ENCODE peak calls at places on chromosomes 12 and 14, in six cellular contexts. T, Y, Q, X, L and U are unnamed samples.
A peak's percentile ranks its signal among the peaks of the same experiment; 100 is the strongest.

GRCh38 chr14:84750763-84751554 is 779.0 kb upstream of the FLRT2 start:
- DNase-seq in Q (no peak), T (no peak), L (no peak), X (no peak), Y (no peak), U (no peak)

GRCh38 chr14:36818212-36818611 is 156.6 kb downstream of the PAX9 start:
- DNase-seq in X (no peak), L (no peak), T (no peak), Y (no peak), Q (no peak), U (no peak)

GRCh38 chr12:109753959-109754358 is 40.3 kb downstream of the FAM222A start:
- DNase-seq in T (no peak), L (no peak), X (no peak), Q (no peak), Y (no peak), U (peak; percentile 18)

GRCh38 chr14:66099931-66100330 is 386.2 kb upstream of the CCDC196 start:
- DNase-seq in X (no peak), Y (no peak), L (no peak), Q (no peak), T (no peak), U (no peak)

GRCh38 chr14:99955826-99956455 is 109.3 kb upstream of the EVL start:
- DNase-seq in T (no peak), X (no peak), Q (no peak), Y (no peak), L (no peak), U (no peak)

GRCh38 chr14:64504310-64504896 is at the start of gene ZBTB1:
- DNase-seq in T (peak; percentile 84), X (peak; percentile 52), Y (peak; percentile 85), Q (no peak), L (peak; percentile 83), U (peak; percentile 19)

GRCh38 chr12:63075376-63076000 is 75.5 kb downstream of the AVPR1A start:
- DNase-seq in T (no peak), Q (no peak), L (no peak), Y (no peak), X (no peak), U (no peak)

GRCh38 chr14:88785911-88786310 is 6.8 kb downstream of the EML5 start:
- DNase-seq in Q (no peak), Y (no peak), L (no peak), T (no peak), X (no peak), U (no peak)

GRCh38 chr12:110280784-110281548 is at the start of gene ATP2A2:
- DNase-seq in T (peak; percentile 91), Y (peak; percentile 85), X (peak; percentile 54), Q (no peak), L (peak; percentile 90), U (peak; percentile 57)

GRCh38 chr12:24039113-24039525 is 89.6 kb upstream of the SOX5 start:
- DNase-seq in Q (no peak), L (no peak), Y (no peak), T (no peak), X (no peak), U (no peak)

GRCh38 chr12:17276196-17276595 is 670.2 kb upstream of the LMO3 start:
- DNase-seq in L (no peak), Q (no peak), X (no peak), Y (no peak), T (no peak), U (no peak)

GRCh38 chr12:6914246-6914947 is at the start of gene ENO2:
- DNase-seq in T (peak; percentile 73), Y (peak; percentile 56), Q (no peak), X (no peak), L (peak; percentile 77), U (peak; percentile 51)

GRCh38 chr12:49020441-49020840 is 1.9 kb upstream of the PRKAG1 start:
- DNase-seq in L (no peak), Q (no peak), Y (no peak), T (no peak), X (no peak), U (no peak)

GRCh38 chr12:39499296-39499695 is 56.4 kb upstream of the KIF21A start:
- DNase-seq in Y (no peak), L (no peak), X (no peak), T (no peak), Q (no peak), U (no peak)

GRCh38 chr12:53233671-53234091 is 1.7 kb upstream of the RARG start:
- DNase-seq in Q (no peak), T (no peak), Y (no peak), L (no peak), X (no peak), U (no peak)

DNA sequence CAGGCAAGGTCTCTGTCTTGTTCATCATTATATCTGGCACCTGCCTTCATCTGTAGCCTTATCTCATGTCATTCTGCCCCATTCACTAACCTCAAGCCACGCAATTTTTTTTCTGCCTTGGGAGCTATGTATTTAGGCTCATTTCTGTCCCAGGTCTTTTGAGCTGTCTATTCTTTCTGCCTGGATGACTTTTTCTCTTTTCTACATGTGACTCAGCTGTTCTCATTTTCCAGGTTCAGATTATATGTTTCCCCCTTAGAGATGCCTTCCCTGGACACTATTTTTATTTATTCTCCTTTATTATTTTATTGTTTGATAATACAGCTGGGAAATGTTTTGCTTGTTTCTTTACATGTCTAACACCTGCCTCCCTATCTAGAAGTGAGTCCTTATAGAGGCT is 737.4 kb upstream of the TBX3 start:
- DNase-seq in L (no peak), T (no peak), Y (no peak), Q (no peak), X (no peak), U (no peak)
- H3K4me1 ChIP-seq in L (no peaks in the 10 kb centered on the region), T (peaks cover 26% of the 10 kb centered on the region), Y (no peaks in the 10 kb centered on the region), Q (no peaks in the 10 kb centered on the region), X (no peaks in the 10 kb centered on the region), U (no peaks in the 10 kb centered on the region)

GRCh38 chr14:92740440-92740839 is 8.0 kb downstream of the LGMN start:
- DNase-seq in T (no peak), X (no peak), Y (no peak), L (no peak), Q (no peak), U (no peak)
- TF ChIP-seq CTCF in T (no peak), X (no peak), Y (no peak), L (no peak), Q (no peak), U (no peak)

DNA sequence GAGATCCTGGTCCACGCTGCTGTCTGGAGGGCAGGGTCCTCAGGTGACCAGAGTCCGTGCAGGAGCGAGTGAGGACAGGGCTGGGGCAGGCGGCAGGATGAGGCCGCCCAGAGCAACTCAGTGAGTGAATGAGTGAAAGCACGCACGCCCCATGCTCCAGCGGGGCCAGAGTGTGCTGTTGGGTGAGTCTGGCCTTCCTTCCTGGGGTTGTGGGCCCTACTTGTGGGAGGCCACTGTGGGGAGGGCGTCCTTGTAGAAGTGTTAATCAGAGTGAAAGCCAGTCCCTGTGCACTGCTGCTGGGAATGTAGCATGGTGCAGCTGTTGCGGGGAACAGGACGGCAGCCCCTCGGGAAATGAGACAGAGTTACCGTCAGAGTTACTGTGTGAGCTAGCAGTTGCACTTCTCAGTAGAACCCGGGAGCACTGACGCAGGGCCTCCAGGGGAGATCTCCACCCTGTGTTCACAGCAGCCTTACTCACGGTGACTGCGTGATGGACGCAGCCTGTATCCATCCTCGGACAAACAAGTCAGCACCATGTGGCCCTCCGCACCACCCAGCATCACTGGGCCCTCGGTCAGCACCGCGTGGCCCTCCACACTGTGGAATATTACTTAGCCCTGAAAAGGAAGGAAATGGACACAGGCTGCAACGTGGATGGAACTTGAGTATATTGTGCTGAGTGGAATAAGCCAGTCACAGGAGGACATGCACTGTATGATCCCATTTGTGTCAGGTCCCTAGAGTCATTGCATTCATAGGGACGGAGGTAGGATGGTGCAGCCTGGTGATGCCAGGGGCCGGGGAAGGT is 22.1 kb downstream of the PACS2 start:
- DNase-seq in Y (no peak), Q (no peak), X (no peak), T (no peak), L (no peak), U (no peak)
- H3K4me1 ChIP-seq in Y (peaks cover 76% of the 10 kb centered on the region), Q (no peaks in the 10 kb centered on the region), X (peaks cover 18% of the 10 kb centered on the region), T (no peaks in the 10 kb centered on the region), L (peaks cover 17% of the 10 kb centered on the region), U (no peaks in the 10 kb centered on the region)

GRCh38 chr14:22994762-22995275 is 12.5 kb upstream of the AJUBA start:
- DNase-seq in T (peak; percentile 56), L (no peak), Y (no peak), X (no peak), Q (no peak), U (no peak)
- TF ChIP-seq CTCF in T (peak; percentile 60), L (peak; percentile 33), Y (peak; percentile 50), X (peak; percentile 12), Q (peak; percentile 80), U (peak; percentile 24)

GRCh38 chr12:97555547-97556200 is 93.1 kb downstream of the RMST start:
- DNase-seq in Y (no peak), X (no peak), Q (no peak), T (no peak), L (no peak), U (no peak)
- H3K4me1 ChIP-seq in Y (no peaks in the 10 kb centered on the region), X (no peaks in the 10 kb centered on the region), Q (peaks cover 43% of the 10 kb centered on the region), T (peaks cover 35% of the 10 kb centered on the region), L (no peaks in the 10 kb centered on the region), U (no peaks in the 10 kb centered on the region)

GRCh38 chr14:68685419-68686211 is 107.3 kb downstream of the ZFP36L1 start:
- DNase-seq in Q (no peak), X (peak; percentile 17), L (no peak), Y (no peak), T (peak; percentile 44), U (no peak)

GRCh38 chr14:68684466-68685418 is 108.1 kb downstream of the ZFP36L1 start:
- DNase-seq in L (no peak), Q (no peak), X (no peak), Y (no peak), T (no peak), U (no peak)

GRCh38 chr14:68687746-68688145 is 105.1 kb downstream of the ZFP36L1 start:
- DNase-seq in Y (no peak), Q (no peak), L (no peak), X (no peak), T (peak; percentile 20), U (no peak)

GRCh38 chr14:68686212-68686478 is 106.7 kb downstream of the ZFP36L1 start:
- DNase-seq in T (no peak), L (no peak), X (no peak), Y (no peak), Q (no peak), U (no peak)

DNA sequence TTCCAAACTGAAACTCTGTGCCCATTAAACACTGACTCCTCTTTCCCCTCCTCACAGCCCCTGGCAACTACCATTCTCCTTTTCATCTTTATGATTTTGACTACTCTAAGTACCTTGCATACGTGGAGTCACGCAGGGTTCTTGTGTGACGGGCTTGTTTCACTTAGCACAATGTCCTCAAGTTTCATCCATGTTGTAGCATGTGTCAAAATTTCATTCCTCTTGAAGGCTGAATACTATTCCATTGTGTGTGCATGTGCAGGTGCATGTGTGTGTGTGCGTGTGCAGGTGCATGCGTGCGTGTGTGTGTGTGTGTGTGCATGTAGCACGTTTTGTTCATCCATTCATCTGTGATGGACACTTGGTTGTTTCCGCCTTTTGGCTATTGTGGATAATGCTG is 106.1 kb downstream of the ZFP36L1 start:
- DNase-seq in X (no peak), T (no peak), Y (no peak), L (no peak), Q (no peak), U (no peak)
- TF ChIP-seq CTCF in X (no peak), T (no peak), Y (no peak), L (no peak), Q (no peak), U (no peak)